ENCODE peak calls at places on chromosomes 13 and 19, in seven cellular contexts. One of them, this sample, is unnamed.

GRCh38 chr19:7933828-7934725 is 8.1 kb upstream of the CTXN1 start:
- DNase-seq in C1 segment of cervical spinal cord: no peak
- DNase-seq in natural killer cell treated with Interleukin-12 subunit alpha and Interleukin-12 subunit beta and Interleukin-15 and Interleukin-18, amount 100 ng/mL, for 72 hours: no peak
- DNase-seq in iPS DF 19.7: no peak
- DNase-seq in activated T-helper 9 cell treated with anti-CD3 and anti-CD28 coated beads, Interleukin-2, amount 50 U/mL, for 16 hours: no peak
- DNase-seq in lower lobe of right lung: no peak
- DNase-seq in NCI-H1436 treated with DMSO at 0.1 percent for 48 hours: no peak
- DNase-seq in this sample: no peak

GRCh38 chr13:27659466-27659865 is 37.8 kb downstream of the POLR1D start:
- DNase-seq in iPS DF 19.7: no peak
- DNase-seq in C1 segment of cervical spinal cord: no peak
- DNase-seq in natural killer cell treated with Interleukin-12 subunit alpha and Interleukin-12 subunit beta and Interleukin-15 and Interleukin-18, amount 100 ng/mL, for 72 hours: no peak
- DNase-seq in lower lobe of right lung: no peak
- DNase-seq in NCI-H1436 treated with DMSO at 0.1 percent for 48 hours: no peak
- DNase-seq in activated T-helper 9 cell treated with anti-CD3 and anti-CD28 coated beads, Interleukin-2, amount 50 U/mL, for 16 hours: no peak
- DNase-seq in this sample: no peak

GRCh38 chr13:78610381-78610883 is 7.1 kb upstream of the POU4F1 start:
- DNase-seq in iPS DF 19.7: no peak
- DNase-seq in activated T-helper 9 cell treated with anti-CD3 and anti-CD28 coated beads, Interleukin-2, amount 50 U/mL, for 16 hours: no peak
- DNase-seq in lower lobe of right lung: no peak
- DNase-seq in C1 segment of cervical spinal cord: no peak
- DNase-seq in NCI-H1436 treated with DMSO at 0.1 percent for 48 hours: no peak
- DNase-seq in natural killer cell treated with Interleukin-12 subunit alpha and Interleukin-12 subunit beta and Interleukin-15 and Interleukin-18, amount 100 ng/mL, for 72 hours: no peak
- DNase-seq in this sample: no peak

GRCh38 chr13:46359731-46360130 is 27.3 kb downstream of the RUBCNL start:
- DNase-seq in lower lobe of right lung: no peak
- DNase-seq in iPS DF 19.7: no peak
- DNase-seq in natural killer cell treated with Interleukin-12 subunit alpha and Interleukin-12 subunit beta and Interleukin-15 and Interleukin-18, amount 100 ng/mL, for 72 hours: no peak
- DNase-seq in C1 segment of cervical spinal cord: no peak
- DNase-seq in activated T-helper 9 cell treated with anti-CD3 and anti-CD28 coated beads, Interleukin-2, amount 50 U/mL, for 16 hours: no peak
- DNase-seq in NCI-H1436 treated with DMSO at 0.1 percent for 48 hours: no peak
- DNase-seq in this sample: no peak

GRCh38 chr13:61136515-61136914 is 279.1 kb downstream of the PCDH20 start:
- DNase-seq in lower lobe of right lung: no peak
- DNase-seq in natural killer cell treated with Interleukin-12 subunit alpha and Interleukin-12 subunit beta and Interleukin-15 and Interleukin-18, amount 100 ng/mL, for 72 hours: no peak
- DNase-seq in iPS DF 19.7: no peak
- DNase-seq in activated T-helper 9 cell treated with anti-CD3 and anti-CD28 coated beads, Interleukin-2, amount 50 U/mL, for 16 hours: no peak
- DNase-seq in NCI-H1436 treated with DMSO at 0.1 percent for 48 hours: no peak
- DNase-seq in C1 segment of cervical spinal cord: no peak
- DNase-seq in this sample: no peak

GRCh38 chr19:45130888-45131615 is 29.7 kb downstream of the NKPD1 start:
- DNase-seq in C1 segment of cervical spinal cord: no peak
- DNase-seq in NCI-H1436 treated with DMSO at 0.1 percent for 48 hours: peak; percentile 95
- DNase-seq in iPS DF 19.7: no peak
- DNase-seq in activated T-helper 9 cell treated with anti-CD3 and anti-CD28 coated beads, Interleukin-2, amount 50 U/mL, for 16 hours: no peak
- DNase-seq in lower lobe of right lung: no peak
- DNase-seq in natural killer cell treated with Interleukin-12 subunit alpha and Interleukin-12 subunit beta and Interleukin-15 and Interleukin-18, amount 100 ng/mL, for 72 hours: no peak
- DNase-seq in this sample: peak; percentile 87

GRCh38 chr19:31316201-31316951 is 32.9 kb downstream of the TSHZ3 start:
- DNase-seq in iPS DF 19.7: no peak
- DNase-seq in NCI-H1436 treated with DMSO at 0.1 percent for 48 hours: no peak
- DNase-seq in natural killer cell treated with Interleukin-12 subunit alpha and Interleukin-12 subunit beta and Interleukin-15 and Interleukin-18, amount 100 ng/mL, for 72 hours: no peak
- DNase-seq in lower lobe of right lung: no peak
- DNase-seq in C1 segment of cervical spinal cord: no peak
- DNase-seq in activated T-helper 9 cell treated with anti-CD3 and anti-CD28 coated beads, Interleukin-2, amount 50 U/mL, for 16 hours: no peak
- DNase-seq in this sample: no peak

GRCh38 chr19:4061683-4062575 is 4.8 kb downstream of the ZBTB7A start:
- DNase-seq in iPS DF 19.7: no peak
- DNase-seq in activated T-helper 9 cell treated with anti-CD3 and anti-CD28 coated beads, Interleukin-2, amount 50 U/mL, for 16 hours: no peak
- DNase-seq in lower lobe of right lung: peak; percentile 74
- DNase-seq in NCI-H1436 treated with DMSO at 0.1 percent for 48 hours: no peak
- DNase-seq in C1 segment of cervical spinal cord: peak; percentile 34
- DNase-seq in natural killer cell treated with Interleukin-12 subunit alpha and Interleukin-12 subunit beta and Interleukin-15 and Interleukin-18, amount 100 ng/mL, for 72 hours: no peak
- DNase-seq in this sample: no peak

GRCh38 chr13:81872581-81872980 is 1531.7 kb upstream of the SPRY2 start:
- DNase-seq in activated T-helper 9 cell treated with anti-CD3 and anti-CD28 coated beads, Interleukin-2, amount 50 U/mL, for 16 hours: no peak
- DNase-seq in natural killer cell treated with Interleukin-12 subunit alpha and Interleukin-12 subunit beta and Interleukin-15 and Interleukin-18, amount 100 ng/mL, for 72 hours: no peak
- DNase-seq in lower lobe of right lung: no peak
- DNase-seq in iPS DF 19.7: no peak
- DNase-seq in C1 segment of cervical spinal cord: no peak
- DNase-seq in NCI-H1436 treated with DMSO at 0.1 percent for 48 hours: peak; percentile 4
- DNase-seq in this sample: no peak

GRCh38 chr13:109159650-109160309 is 530.4 kb downstream of the MYO16 start:
- DNase-seq in lower lobe of right lung: no peak
- DNase-seq in activated T-helper 9 cell treated with anti-CD3 and anti-CD28 coated beads, Interleukin-2, amount 50 U/mL, for 16 hours: no peak
- DNase-seq in NCI-H1436 treated with DMSO at 0.1 percent for 48 hours: no peak
- DNase-seq in natural killer cell treated with Interleukin-12 subunit alpha and Interleukin-12 subunit beta and Interleukin-15 and Interleukin-18, amount 100 ng/mL, for 72 hours: no peak
- DNase-seq in C1 segment of cervical spinal cord: no peak
- DNase-seq in iPS DF 19.7: no peak
- DNase-seq in this sample: no peak

GRCh38 chr19:48689438-48689837 is 6.3 kb upstream of the FUT2 start:
- DNase-seq in NCI-H1436 treated with DMSO at 0.1 percent for 48 hours: no peak
- DNase-seq in C1 segment of cervical spinal cord: no peak
- DNase-seq in activated T-helper 9 cell treated with anti-CD3 and anti-CD28 coated beads, Interleukin-2, amount 50 U/mL, for 16 hours: no peak
- DNase-seq in natural killer cell treated with Interleukin-12 subunit alpha and Interleukin-12 subunit beta and Interleukin-15 and Interleukin-18, amount 100 ng/mL, for 72 hours: no peak
- DNase-seq in iPS DF 19.7: no peak
- DNase-seq in lower lobe of right lung: no peak
- DNase-seq in this sample: no peak

GRCh38 chr13:50539791-50540530 is 303.5 kb downstream of the DLEU7 start:
- DNase-seq in NCI-H1436 treated with DMSO at 0.1 percent for 48 hours: no peak
- DNase-seq in lower lobe of right lung: no peak
- DNase-seq in C1 segment of cervical spinal cord: no peak
- DNase-seq in natural killer cell treated with Interleukin-12 subunit alpha and Interleukin-12 subunit beta and Interleukin-15 and Interleukin-18, amount 100 ng/mL, for 72 hours: no peak
- DNase-seq in iPS DF 19.7: no peak
- DNase-seq in activated T-helper 9 cell treated with anti-CD3 and anti-CD28 coated beads, Interleukin-2, amount 50 U/mL, for 16 hours: no peak
- DNase-seq in this sample: no peak

GRCh38 chr19:35264281-35265125 is 4.3 kb upstream of the USF2 start:
- DNase-seq in C1 segment of cervical spinal cord: no peak
- DNase-seq in lower lobe of right lung: peak; percentile 29
- DNase-seq in natural killer cell treated with Interleukin-12 subunit alpha and Interleukin-12 subunit beta and Interleukin-15 and Interleukin-18, amount 100 ng/mL, for 72 hours: no peak
- DNase-seq in NCI-H1436 treated with DMSO at 0.1 percent for 48 hours: no peak
- DNase-seq in activated T-helper 9 cell treated with anti-CD3 and anti-CD28 coated beads, Interleukin-2, amount 50 U/mL, for 16 hours: no peak
- DNase-seq in iPS DF 19.7: no peak
- DNase-seq in this sample: no peak

GRCh38 chr13:110126391-110126961 is 180.5 kb downstream of the COL4A1 start:
- DNase-seq in C1 segment of cervical spinal cord: no peak
- DNase-seq in iPS DF 19.7: no peak
- DNase-seq in activated T-helper 9 cell treated with anti-CD3 and anti-CD28 coated beads, Interleukin-2, amount 50 U/mL, for 16 hours: no peak
- DNase-seq in NCI-H1436 treated with DMSO at 0.1 percent for 48 hours: peak; percentile 5
- DNase-seq in natural killer cell treated with Interleukin-12 subunit alpha and Interleukin-12 subunit beta and Interleukin-15 and Interleukin-18, amount 100 ng/mL, for 72 hours: no peak
- DNase-seq in lower lobe of right lung: no peak
- DNase-seq in this sample: peak; percentile 40

GRCh38 chr13:43085545-43085944 is 62.2 kb downstream of the DNAJC15 start:
- DNase-seq in C1 segment of cervical spinal cord: no peak
- DNase-seq in natural killer cell treated with Interleukin-12 subunit alpha and Interleukin-12 subunit beta and Interleukin-15 and Interleukin-18, amount 100 ng/mL, for 72 hours: no peak
- DNase-seq in lower lobe of right lung: no peak
- DNase-seq in iPS DF 19.7: no peak
- DNase-seq in NCI-H1436 treated with DMSO at 0.1 percent for 48 hours: no peak
- DNase-seq in activated T-helper 9 cell treated with anti-CD3 and anti-CD28 coated beads, Interleukin-2, amount 50 U/mL, for 16 hours: no peak
- DNase-seq in this sample: no peak

GRCh38 chr19:48248081-48248833 is 7.5 kb downstream of the CARD8 start:
- DNase-seq in NCI-H1436 treated with DMSO at 0.1 percent for 48 hours: no peak
- DNase-seq in activated T-helper 9 cell treated with anti-CD3 and anti-CD28 coated beads, Interleukin-2, amount 50 U/mL, for 16 hours: no peak
- DNase-seq in lower lobe of right lung: no peak
- DNase-seq in iPS DF 19.7: no peak
- DNase-seq in C1 segment of cervical spinal cord: no peak
- DNase-seq in natural killer cell treated with Interleukin-12 subunit alpha and Interleukin-12 subunit beta and Interleukin-15 and Interleukin-18, amount 100 ng/mL, for 72 hours: no peak
- DNase-seq in this sample: no peak

GRCh38 chr13:40190656-40191100 is 475.8 kb downstream of the FOXO1 start:
- DNase-seq in C1 segment of cervical spinal cord: no peak
- DNase-seq in lower lobe of right lung: no peak
- DNase-seq in natural killer cell treated with Interleukin-12 subunit alpha and Interleukin-12 subunit beta and Interleukin-15 and Interleukin-18, amount 100 ng/mL, for 72 hours: no peak
- DNase-seq in NCI-H1436 treated with DMSO at 0.1 percent for 48 hours: no peak
- DNase-seq in iPS DF 19.7: no peak
- DNase-seq in activated T-helper 9 cell treated with anti-CD3 and anti-CD28 coated beads, Interleukin-2, amount 50 U/mL, for 16 hours: peak; percentile 37
- DNase-seq in this sample: no peak

GRCh38 chr13:111046590-111047141 is 68.4 kb upstream of the ARHGEF7 start:
- DNase-seq in C1 segment of cervical spinal cord: no peak
- DNase-seq in NCI-H1436 treated with DMSO at 0.1 percent for 48 hours: no peak
- DNase-seq in activated T-helper 9 cell treated with anti-CD3 and anti-CD28 coated beads, Interleukin-2, amount 50 U/mL, for 16 hours: no peak
- DNase-seq in lower lobe of right lung: no peak
- DNase-seq in iPS DF 19.7: no peak
- DNase-seq in natural killer cell treated with Interleukin-12 subunit alpha and Interleukin-12 subunit beta and Interleukin-15 and Interleukin-18, amount 100 ng/mL, for 72 hours: no peak
- DNase-seq in this sample: no peak

GRCh38 chr19:45076851-45077730 is 813 bp upstream of the ZNF296 start:
- DNase-seq in NCI-H1436 treated with DMSO at 0.1 percent for 48 hours: no peak
- DNase-seq in activated T-helper 9 cell treated with anti-CD3 and anti-CD28 coated beads, Interleukin-2, amount 50 U/mL, for 16 hours: no peak
- DNase-seq in lower lobe of right lung: no peak
- DNase-seq in iPS DF 19.7: no peak
- DNase-seq in natural killer cell treated with Interleukin-12 subunit alpha and Interleukin-12 subunit beta and Interleukin-15 and Interleukin-18, amount 100 ng/mL, for 72 hours: no peak
- DNase-seq in C1 segment of cervical spinal cord: no peak
- DNase-seq in this sample: no peak

GRCh38 chr19:3942790-3943409 is 10.0 kb downstream of the NMRK2 start:
- DNase-seq in natural killer cell treated with Interleukin-12 subunit alpha and Interleukin-12 subunit beta and Interleukin-15 and Interleukin-18, amount 100 ng/mL, for 72 hours: no peak
- DNase-seq in C1 segment of cervical spinal cord: no peak
- DNase-seq in iPS DF 19.7: no peak
- DNase-seq in activated T-helper 9 cell treated with anti-CD3 and anti-CD28 coated beads, Interleukin-2, amount 50 U/mL, for 16 hours: no peak
- DNase-seq in lower lobe of right lung: no peak
- DNase-seq in NCI-H1436 treated with DMSO at 0.1 percent for 48 hours: no peak
- DNase-seq in this sample: no peak

GRCh38 chr13:101570410-101570809 is 117.9 kb downstream of the ITGBL1 start:
- DNase-seq in iPS DF 19.7: no peak
- DNase-seq in NCI-H1436 treated with DMSO at 0.1 percent for 48 hours: no peak
- DNase-seq in activated T-helper 9 cell treated with anti-CD3 and anti-CD28 coated beads, Interleukin-2, amount 50 U/mL, for 16 hours: no peak
- DNase-seq in C1 segment of cervical spinal cord: no peak
- DNase-seq in natural killer cell treated with Interleukin-12 subunit alpha and Interleukin-12 subunit beta and Interleukin-15 and Interleukin-18, amount 100 ng/mL, for 72 hours: no peak
- DNase-seq in lower lobe of right lung: no peak
- DNase-seq in this sample: no peak

GRCh38 chr13:25699056-25699455 is 327.3 kb downstream of the ATP8A2 start:
- DNase-seq in NCI-H1436 treated with DMSO at 0.1 percent for 48 hours: no peak
- DNase-seq in lower lobe of right lung: no peak
- DNase-seq in natural killer cell treated with Interleukin-12 subunit alpha and Interleukin-12 subunit beta and Interleukin-15 and Interleukin-18, amount 100 ng/mL, for 72 hours: no peak
- DNase-seq in C1 segment of cervical spinal cord: no peak
- DNase-seq in activated T-helper 9 cell treated with anti-CD3 and anti-CD28 coated beads, Interleukin-2, amount 50 U/mL, for 16 hours: no peak
- DNase-seq in iPS DF 19.7: no peak
- DNase-seq in this sample: no peak

This sample was measured in NCI-H187 treated with DMSO at 0.1 percent for 48 hours.